ENCODE peak calls at places on chromosomes 6 and 20, in eight cellular contexts. R, Y, D, Z, S, T, Q and F are unnamed samples.

GRCh38 chr6:90131614-90132423 is 164.8 kb downstream of the BACH2 start:
- DNase-seq in R (peak), Y (peak), D (peak), Z (peak), S (no peak), T (no peak), Q (peak), F (peak)

GRCh38 chr6:134183844-134184243 is 131.4 kb upstream of the SLC2A12 start:
- DNase-seq in R (no peak), Y (no peak), D (no peak), Z (no peak), S (peak), T (no peak), Q (no peak), F (no peak)

GRCh38 chr20:41078329-41078728 is 49.7 kb downstream of the TOP1 start:
- DNase-seq in R (peak), Y (no peak), D (no peak), Z (no peak), S (no peak), T (peak), Q (no peak), F (no peak)

GRCh38 chr6:122484760-122485159 is 13.2 kb upstream of the SERINC1 start:
- DNase-seq in R (no peak), Y (no peak), D (no peak), Z (no peak), S (no peak), T (no peak), Q (no peak), F (no peak)

GRCh38 chr6:170269151-170269872 is 21.6 kb downstream of the DLL1 start:
- DNase-seq in R (no peak), Y (no peak), D (no peak), Z (no peak), S (no peak), T (no peak), Q (no peak), F (no peak)

GRCh38 chr20:4957939-4958362 is 43.4 kb downstream of the SLC23A2 start:
- DNase-seq in R (no peak), Y (no peak), D (no peak), Z (no peak), S (no peak), T (no peak), Q (no peak), F (no peak)

GRCh38 chr6:100468966-100469859 is 4.5 kb upstream of the SIM1 start:
- DNase-seq in R (no peak), Y (no peak), D (no peak), Z (no peak), S (peak), T (no peak), Q (no peak), F (no peak)

GRCh38 chr6:33692760-33693158 is 18.7 kb downstream of the UQCC2 start:
- DNase-seq in R (peak), Y (no peak), D (no peak), Z (peak), S (no peak), T (peak), Q (no peak), F (no peak)

GRCh38 chr6:159979136-159979874 is 10.4 kb downstream of the IGF2R start:
- DNase-seq in R (peak), Y (peak), D (no peak), Z (no peak), S (no peak), T (no peak), Q (peak), F (no peak)

GRCh38 chr6:125421853-125422252 is 120.1 kb upstream of the HDDC2 start:
- DNase-seq in R (peak), Y (no peak), D (no peak), Z (peak), S (peak), T (no peak), Q (peak), F (no peak)

GRCh38 chr20:21557246-21557982 is 43.5 kb upstream of the NKX2-2 start:
- DNase-seq in R (no peak), Y (no peak), D (no peak), Z (no peak), S (no peak), T (no peak), Q (no peak), F (no peak)

GRCh38 chr20:49692941-49693340 is 20.7 kb downstream of the B4GALT5 start:
- DNase-seq in R (no peak), Y (no peak), D (no peak), Z (no peak), S (no peak), T (no peak), Q (no peak), F (no peak)

GRCh38 chr6:149028767-149029405 is 282.1 kb downstream of the UST start:
- DNase-seq in R (peak), Y (peak), D (peak), Z (peak), S (no peak), T (peak), Q (no peak), F (peak)

GRCh38 chr6:2094637-2095036 is 150.8 kb downstream of the GMDS start:
- DNase-seq in R (no peak), Y (no peak), D (no peak), Z (no peak), S (no peak), T (no peak), Q (no peak), F (no peak)